ENCODE peak calls at places on chromosomes 2 and 18, in eight cellular contexts. B, G, S, P, O, K, J and D are unnamed samples.

GRCh38 chr2:10301946-10302478 is 692 bp upstream of the HPCAL1 start:
- DNase-seq in B (no peak), G (no peak), S (no peak), P (no peak), O (no peak), K (no peak), J (no peak), D (no peak)

GRCh38 chr2:624096-624495 is 53.1 kb downstream of the TMEM18 start:
- DNase-seq in B (no peak), G (no peak), S (no peak), P (no peak), O (no peak), K (no peak), J (no peak), D (peak; percentile 67)

GRCh38 chr2:28615691-28616090 is 119.8 kb downstream of the PLB1 start:
- DNase-seq in B (no peak), G (no peak), S (no peak), P (no peak), O (no peak), K (no peak), J (no peak), D (no peak)

GRCh38 chr2:148122788-148123187 is 101.9 kb downstream of the MBD5 start:
- DNase-seq in B (peak; percentile 13), G (no peak), S (no peak), P (no peak), O (no peak), K (no peak), J (no peak), D (no peak)

GRCh38 chr2:46428911-46429436 is 50.4 kb upstream of the TMEM247 start:
- DNase-seq in B (no peak), G (no peak), S (no peak), P (no peak), O (no peak), K (no peak), J (no peak), D (no peak)

GRCh38 chr18:58970943-58971799 is 106.5 kb downstream of the ZNF532 start:
- DNase-seq in B (no peak), G (no peak), S (no peak), P (no peak), O (no peak), K (no peak), J (no peak), D (no peak)

GRCh38 chr2:3608373-3609278 is 13.7 kb downstream of the COLEC11 start:
- DNase-seq in B (no peak), G (no peak), S (no peak), P (no peak), O (no peak), K (no peak), J (no peak), D (peak; percentile 43)

GRCh38 chr18:57915848-57916596 is 112.9 kb upstream of the ATP8B1 start:
- DNase-seq in B (no peak), G (no peak), S (no peak), P (no peak), O (no peak), K (no peak), J (peak; percentile 32), D (no peak)

GRCh38 chr2:54081574-54081973 is 33.8 kb upstream of the ACYP2 start:
- DNase-seq in B (no peak), G (no peak), S (no peak), P (no peak), O (peak; percentile 15), K (no peak), J (no peak), D (no peak)

GRCh38 chr2:166519391-166519962 is 25.4 kb upstream of the SCN7A start:
- DNase-seq in B (no peak), G (no peak), S (no peak), P (no peak), O (no peak), K (no peak), J (no peak), D (no peak)

GRCh38 chr2:219724628-219725027 is 97.2 kb downstream of the SLC4A3 start:
- DNase-seq in B (peak; percentile 20), G (no peak), S (no peak), P (no peak), O (no peak), K (no peak), J (no peak), D (no peak)

GRCh38 chr2:207230261-207231105 is 64.7 kb upstream of the KLF7 start:
- DNase-seq in B (no peak), G (no peak), S (no peak), P (no peak), O (no peak), K (no peak), J (no peak), D (no peak)

GRCh38 chr18:50457639-50458038 is 82.8 kb downstream of the SKA1 start:
- DNase-seq in B (no peak), G (no peak), S (no peak), P (no peak), O (no peak), K (no peak), J (no peak), D (no peak)

GRCh38 chr18:50453732-50454131 is 78.9 kb downstream of the SKA1 start:
- DNase-seq in B (no peak), G (no peak), S (no peak), P (no peak), O (no peak), K (no peak), J (no peak), D (no peak)

GRCh38 chr18:50453014-50453680 is 78.3 kb downstream of the SKA1 start:
- DNase-seq in B (no peak), G (no peak), S (no peak), P (no peak), O (no peak), K (no peak), J (no peak), D (no peak)

GRCh38 chr18:50456285-50456684 is 81.4 kb downstream of the SKA1 start:
- DNase-seq in B (no peak), G (no peak), S (no peak), P (no peak), O (no peak), K (no peak), J (no peak), D (no peak)

DNA sequence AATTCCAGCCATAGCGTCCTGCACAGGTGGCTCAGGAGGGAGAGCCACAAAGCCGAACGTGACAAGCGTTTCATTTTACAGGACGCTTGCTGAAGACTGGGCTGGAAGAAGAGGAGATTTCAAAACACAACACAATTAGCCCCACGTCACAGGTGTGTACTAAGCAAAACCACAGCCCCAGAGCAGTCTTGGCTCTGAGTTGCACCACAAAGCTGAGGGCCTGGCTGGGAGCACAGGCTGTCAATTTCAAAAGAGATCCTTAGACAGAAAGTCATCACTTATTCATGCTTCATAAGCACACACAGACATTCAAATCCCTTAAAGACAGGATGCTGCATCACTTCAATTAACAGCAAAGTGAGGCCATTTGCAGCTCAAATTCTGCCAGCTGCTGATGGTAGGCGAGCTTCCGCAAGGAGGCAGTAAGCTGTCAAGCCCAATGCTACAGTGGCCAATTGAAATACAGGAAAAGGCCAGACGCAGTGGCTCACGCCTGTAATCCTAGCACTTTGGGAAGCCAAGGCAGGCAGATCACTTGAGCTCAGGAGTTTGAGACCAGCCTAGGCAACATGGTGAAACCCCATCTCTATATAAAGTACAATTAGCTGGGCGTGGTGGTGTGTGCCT is 79.6 kb downstream of the SKA1 start:
- DNase-seq in B (no peak), G (no peak), S (no peak), P (no peak), O (no peak), K (no peak), J (peak; percentile 18), D (no peak)
- H3K27ac ChIP-seq in B (no peak overlapping the region), G (no peak overlapping the region), S (no peak overlapping the region), P (no peak overlapping the region), O (no peak overlapping the region), K (no peak overlapping the region), J (no peak overlapping the region), D (no peak overlapping the region)

GRCh38 chr2:177306550-177306949 is 42.0 kb upstream of the NFE2L2 start:
- DNase-seq in B (no peak), G (no peak), S (no peak), P (no peak), O (no peak), K (no peak), J (no peak), D (no peak)
- H3K27ac ChIP-seq in B (no peak overlapping the region), G (no peak overlapping the region), S (no peak overlapping the region), P (no peak overlapping the region), O (no peak overlapping the region), K (no peak overlapping the region), J (no peak overlapping the region), D (no peak overlapping the region)

DNA sequence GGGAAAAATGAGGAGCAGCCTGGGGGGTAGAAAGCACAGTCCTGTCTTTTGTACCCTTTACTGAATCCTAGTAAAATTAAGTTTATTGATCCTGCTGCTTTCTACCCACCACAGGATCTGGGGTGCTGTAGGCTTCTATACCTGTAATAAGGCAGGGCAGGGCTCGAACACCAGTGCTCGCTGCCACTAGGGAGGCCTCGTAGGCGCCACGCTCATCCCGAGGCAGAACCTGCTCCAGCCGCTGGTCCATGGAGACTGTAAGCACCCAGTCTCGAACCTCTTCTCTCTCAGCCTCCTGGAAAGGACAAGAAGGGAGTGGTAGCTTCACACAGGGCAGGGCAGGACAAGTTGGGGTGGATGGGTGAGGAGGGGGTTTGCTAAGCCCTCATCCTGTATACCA is 3.0 kb downstream of the KRTCAP3 start:
- DNase-seq in B (no peak), G (no peak), S (no peak), P (no peak), O (no peak), K (peak; percentile 42), J (no peak), D (no peak)
- H3K27ac ChIP-seq in B (no peak overlapping the region), G (no peak overlapping the region), S (no peak overlapping the region), P (no peak overlapping the region), O (no peak overlapping the region), K (no peak overlapping the region), J (peak overlapping the region; percentile 89), D (no peak overlapping the region)

GRCh38 chr2:41944218-41944880 is 103.5 kb upstream of the PKDCC start:
- DNase-seq in B (no peak), G (no peak), S (no peak), P (no peak), O (peak; percentile 62), K (peak; percentile 57), J (no peak), D (no peak)

GRCh38 chr2:41940715-41941114 is 107.1 kb upstream of the PKDCC start:
- DNase-seq in B (no peak), G (no peak), S (no peak), P (peak; percentile 71), O (no peak), K (peak; percentile 59), J (no peak), D (no peak)

GRCh38 chr2:41941831-41942230 is 106.0 kb upstream of the PKDCC start:
- DNase-seq in B (no peak), G (no peak), S (no peak), P (no peak), O (no peak), K (peak; percentile 65), J (no peak), D (no peak)

GRCh38 chr2:41943176-41943575 is 104.6 kb upstream of the PKDCC start:
- DNase-seq in B (no peak), G (no peak), S (no peak), P (no peak), O (no peak), K (peak; percentile 9), J (no peak), D (no peak)

DNA sequence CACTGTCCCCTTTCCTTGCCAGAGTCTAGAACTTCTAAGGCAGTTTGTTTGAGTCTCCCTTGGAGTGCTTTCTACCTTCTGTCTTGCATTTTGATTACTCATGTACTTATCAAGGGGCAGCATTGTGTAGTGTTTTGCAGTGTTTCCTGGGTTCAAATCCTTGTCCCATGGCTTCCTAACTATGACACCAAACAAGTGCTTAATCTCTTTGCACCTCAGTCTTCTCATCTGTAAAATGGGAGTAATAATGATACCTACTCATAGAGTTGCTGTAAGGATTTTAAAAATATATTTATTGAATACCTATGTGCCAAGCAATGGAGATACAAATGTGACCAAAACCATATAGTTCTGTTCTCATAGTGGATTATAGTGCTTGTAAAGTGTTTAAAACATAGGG is 105.5 kb upstream of the PKDCC start:
- DNase-seq in B (no peak), G (no peak), S (no peak), P (no peak), O (no peak), K (no peak), J (no peak), D (no peak)
- H3K27ac ChIP-seq in B (no peak overlapping the region), G (peak overlapping the region; percentile 33), S (peak overlapping the region; percentile 79), P (no peak overlapping the region), O (no peak overlapping the region), K (peak overlapping the region; percentile 7), J (no peak overlapping the region), D (peak overlapping the region; percentile 34)